ENCODE peak calls at places on chromosomes 16 and 17, in four cellular contexts. One of them, this sample, is unnamed.

GRCh38 chr16:9256196-9256595 is 164.8 kb downstream of the HAPSTR1 start:
- DNase-seq in SJSA1: peak; percentile 47
- DNase-seq in C1 segment of cervical spinal cord: peak; percentile 1
- DNase-seq in progenitor cell of endocrine pancreas: peak; percentile 25
- DNase-seq in this sample: peak; percentile 74

GRCh38 chr17:31132977-31133376 is 38.2 kb downstream of the NF1 start:
- DNase-seq in progenitor cell of endocrine pancreas: no peak
- DNase-seq in SJSA1: no peak
- DNase-seq in C1 segment of cervical spinal cord: no peak
- DNase-seq in this sample: no peak

GRCh38 chr17:9647014-9647413 is 1.7 kb downstream of the USP43 start:
- DNase-seq in SJSA1: no peak
- DNase-seq in progenitor cell of endocrine pancreas: no peak
- DNase-seq in C1 segment of cervical spinal cord: no peak
- DNase-seq in this sample: peak; percentile 94

GRCh38 chr16:85258166-85258565 is 145.9 kb upstream of the CIBAR2 start:
- DNase-seq in SJSA1: no peak
- DNase-seq in C1 segment of cervical spinal cord: no peak
- DNase-seq in progenitor cell of endocrine pancreas: no peak
- DNase-seq in this sample: no peak

GRCh38 chr16:82302007-82302733 is 132.1 kb upstream of the MPHOSPH6 start:
- DNase-seq in C1 segment of cervical spinal cord: no peak
- DNase-seq in SJSA1: no peak
- DNase-seq in progenitor cell of endocrine pancreas: no peak
- DNase-seq in this sample: no peak

GRCh38 chr16:72853575-72853974 is 194.4 kb downstream of the ZFHX3 start:
- DNase-seq in SJSA1: no peak
- DNase-seq in C1 segment of cervical spinal cord: no peak
- DNase-seq in progenitor cell of endocrine pancreas: no peak
- DNase-seq in this sample: no peak

GRCh38 chr17:30433514-30433913 is 43.7 kb upstream of the GOSR1 start:
- DNase-seq in progenitor cell of endocrine pancreas: no peak
- DNase-seq in C1 segment of cervical spinal cord: no peak
- DNase-seq in SJSA1: peak; percentile 55
- DNase-seq in this sample: no peak

GRCh38 chr17:31535581-31535981 is 144.1 kb downstream of the RAB11FIP4 start:
- DNase-seq in SJSA1: no peak
- DNase-seq in C1 segment of cervical spinal cord: no peak
- DNase-seq in progenitor cell of endocrine pancreas: no peak
- DNase-seq in this sample: peak; percentile 55

GRCh38 chr17:57586099-57586702 is 158.9 kb downstream of the CCDC182 start:
- DNase-seq in progenitor cell of endocrine pancreas: no peak
- DNase-seq in SJSA1: no peak
- DNase-seq in C1 segment of cervical spinal cord: no peak
- DNase-seq in this sample: no peak

GRCh38 chr17:79993390-79994221 is 42.1 kb downstream of the TBC1D16 start:
- DNase-seq in SJSA1: no peak
- DNase-seq in progenitor cell of endocrine pancreas: peak; percentile 42
- DNase-seq in C1 segment of cervical spinal cord: peak; percentile 27
- DNase-seq in this sample: peak; percentile 87

GRCh38 chr16:13553453-13553985 is 366.4 kb upstream of the ERCC4 start:
- DNase-seq in progenitor cell of endocrine pancreas: no peak
- DNase-seq in C1 segment of cervical spinal cord: no peak
- DNase-seq in SJSA1: peak; percentile 4
- DNase-seq in this sample: no peak